ENCODE peak calls at places on chromosomes 12 and 14, in five cellular contexts. One of them, this sample, is unnamed.
A peak's percentile ranks its signal among the peaks of the same experiment; 100 is the strongest.

GRCh38 chr14:101845896-101846295 is 84.4 kb downstream of the PPP2R5C start:
- DNase-seq in globus pallidus: no peak
- DNase-seq in AG08396: no peak
- DNase-seq in stimulated activated CD4-positive, alpha-beta T cell treated with anti-CD3 and anti-CD28 coated beads, Interleukin-12 subunit alpha, Interleukin-12 subunit beta, amount 100 ng/mL, for 24 hours: no peak
- DNase-seq in hepatic stellate cell: no peak
- DNase-seq in this sample: no peak

GRCh38 chr12:6451348-6452244 is at the start of gene TAPBPL:
- DNase-seq in stimulated activated CD4-positive, alpha-beta T cell treated with anti-CD3 and anti-CD28 coated beads, Interleukin-12 subunit alpha, Interleukin-12 subunit beta, amount 100 ng/mL, for 24 hours: peak; percentile 70
- DNase-seq in globus pallidus: peak; percentile 92
- DNase-seq in AG08396: peak; percentile 82
- DNase-seq in hepatic stellate cell: peak; percentile 95
- DNase-seq in this sample: peak; percentile 93

GRCh38 chr14:40697221-40697620 is 909.5 kb upstream of the LRFN5 start:
- DNase-seq in hepatic stellate cell: no peak
- DNase-seq in stimulated activated CD4-positive, alpha-beta T cell treated with anti-CD3 and anti-CD28 coated beads, Interleukin-12 subunit alpha, Interleukin-12 subunit beta, amount 100 ng/mL, for 24 hours: no peak
- DNase-seq in AG08396: no peak
- DNase-seq in globus pallidus: no peak
- DNase-seq in this sample: no peak

GRCh38 chr14:33839193-33840076 is 111.4 kb downstream of the EGLN3 start:
- DNase-seq in globus pallidus: peak; percentile 82
- DNase-seq in AG08396: peak; percentile 58
- DNase-seq in hepatic stellate cell: peak; percentile 45
- DNase-seq in stimulated activated CD4-positive, alpha-beta T cell treated with anti-CD3 and anti-CD28 coated beads, Interleukin-12 subunit alpha, Interleukin-12 subunit beta, amount 100 ng/mL, for 24 hours: no peak
- DNase-seq in this sample: no peak

GRCh38 chr12:39920647-39921046 is 185.2 kb downstream of the SLC2A13 start:
- DNase-seq in stimulated activated CD4-positive, alpha-beta T cell treated with anti-CD3 and anti-CD28 coated beads, Interleukin-12 subunit alpha, Interleukin-12 subunit beta, amount 100 ng/mL, for 24 hours: no peak
- DNase-seq in AG08396: no peak
- DNase-seq in hepatic stellate cell: no peak
- DNase-seq in globus pallidus: no peak
- DNase-seq in this sample: no peak

GRCh38 chr14:53218161-53218560 is 65.0 kb upstream of the DDHD1 start:
- DNase-seq in globus pallidus: no peak
- DNase-seq in AG08396: no peak
- DNase-seq in hepatic stellate cell: no peak
- DNase-seq in stimulated activated CD4-positive, alpha-beta T cell treated with anti-CD3 and anti-CD28 coated beads, Interleukin-12 subunit alpha, Interleukin-12 subunit beta, amount 100 ng/mL, for 24 hours: no peak
- DNase-seq in this sample: no peak

GRCh38 chr12:27220057-27220987 is 23.8 kb upstream of the STK38L start:
- DNase-seq in globus pallidus: no peak
- DNase-seq in hepatic stellate cell: no peak
- DNase-seq in stimulated activated CD4-positive, alpha-beta T cell treated with anti-CD3 and anti-CD28 coated beads, Interleukin-12 subunit alpha, Interleukin-12 subunit beta, amount 100 ng/mL, for 24 hours: no peak
- DNase-seq in AG08396: no peak
- DNase-seq in this sample: no peak

GRCh38 chr12:80441921-80442320 is 2.1 kb upstream of the PTPRQ start:
- DNase-seq in globus pallidus: no peak
- DNase-seq in stimulated activated CD4-positive, alpha-beta T cell treated with anti-CD3 and anti-CD28 coated beads, Interleukin-12 subunit alpha, Interleukin-12 subunit beta, amount 100 ng/mL, for 24 hours: no peak
- DNase-seq in AG08396: no peak
- DNase-seq in hepatic stellate cell: no peak
- DNase-seq in this sample: no peak

GRCh38 chr12:65039306-65039705 is 81.8 kb downstream of the WIF1 start:
- DNase-seq in AG08396: no peak
- DNase-seq in hepatic stellate cell: no peak
- DNase-seq in stimulated activated CD4-positive, alpha-beta T cell treated with anti-CD3 and anti-CD28 coated beads, Interleukin-12 subunit alpha, Interleukin-12 subunit beta, amount 100 ng/mL, for 24 hours: no peak
- DNase-seq in globus pallidus: no peak
- DNase-seq in this sample: no peak